ENCODE peak calls at places on chromosomes 6 and 20, in four cellular contexts. S is choroid plexus epithelial cell, N is adrenal gland, K is skeletal muscle cell. G is an unnamed sample.

GRCh38 chr6:96197241-96197640 is 181.5 kb downstream of the FUT9 start:
- DNase-seq in S (no peak), N (no peak), K (no peak), G (no peak)

GRCh38 chr20:46648903-46649649 is 2.2 kb downstream of the SLC13A3 start:
- DNase-seq in S (no peak), N (no peak), K (no peak), G (no peak)

GRCh38 chr6:134873500-134874388 is 76.2 kb downstream of the ALDH8A1 start:
- DNase-seq in S (no peak), N (no peak), K (no peak), G (no peak)

GRCh38 chr6:85015396-85015990 is 251.1 kb upstream of the TBX18 start:
- DNase-seq in S (peak; percentile 89), N (peak; percentile 31), K (peak; percentile 25), G (peak; percentile 61)

GRCh38 chr6:170227521-170227983 is 63.3 kb downstream of the DLL1 start:
- DNase-seq in S (no peak), N (no peak), K (no peak), G (no peak)

GRCh38 chr20:38293490-38294333 is 10.2 kb upstream of the BPI start:
- DNase-seq in S (no peak), N (no peak), K (no peak), G (no peak)

GRCh38 chr6:28281288-28282064 is at the start of gene PGBD1:
- DNase-seq in S (peak; percentile 78), N (peak; percentile 65), K (peak; percentile 48), G (peak; percentile 73)

GRCh38 chr6:43491750-43492661 is 14.6 kb downstream of the TJAP1 start:
- DNase-seq in S (peak; percentile 77), N (peak; percentile 89), K (peak; percentile 42), G (peak; percentile 73)

GRCh38 chr6:13349811-13350506 is 21.6 kb upstream of the TBC1D7 start:
- DNase-seq in S (no peak), N (no peak), K (no peak), G (peak; percentile 33)

GRCh38 chr6:149332602-149333311 is 15.2 kb downstream of the TAB2 start:
- DNase-seq in S (peak; percentile 33), N (no peak), K (no peak), G (no peak)

GRCh38 chr6:107716688-107717089 is 107.4 kb downstream of the SCML4 start:
- DNase-seq in S (peak; percentile 54), N (no peak), K (no peak), G (no peak)

GRCh38 chr6:124056884-124057283 is 253.2 kb downstream of the NKAIN2 start:
- DNase-seq in S (no peak), N (no peak), K (no peak), G (no peak)

GRCh38 chr20:36349384-36350170 is 43.4 kb downstream of the DLGAP4 start:
- DNase-seq in S (no peak), N (no peak), K (no peak), G (no peak)

GRCh38 chr20:25389858-25390537 is 637 bp downstream of the ABHD12 start:
- DNase-seq in S (no peak), N (peak; percentile 39), K (no peak), G (no peak)

GRCh38 chr20:23005761-23006160 is 29.4 kb upstream of the SSTR4 start:
- DNase-seq in S (no peak), N (no peak), K (no peak), G (peak; percentile 12)

GRCh38 chr6:41209547-41209951 is 8.6 kb upstream of the TREML2 start:
- DNase-seq in S (no peak), N (no peak), K (no peak), G (no peak)

GRCh38 chr6:112311950-112312547 is 35.1 kb upstream of the RFPL4B start:
- DNase-seq in S (peak; percentile 57), N (no peak), K (no peak), G (peak; percentile 63)

GRCh38 chr20:48862279-48862678 is 34.5 kb upstream of the PREX1 start:
- DNase-seq in S (no peak), N (no peak), K (no peak), G (no peak)

GRCh38 chr6:53770690-53771320 is 24.0 kb upstream of the LRRC1 start:
- DNase-seq in S (peak; percentile 54), N (no peak), K (no peak), G (peak; percentile 12)

GRCh38 chr20:40286991-40287531 is 402.0 kb downstream of the MAFB start:
- DNase-seq in S (peak; percentile 36), N (peak; percentile 74), K (no peak), G (no peak)

GRCh38 chr6:66421570-66421969 is 714.5 kb upstream of the EYS start:
- DNase-seq in S (peak; percentile 34), N (no peak), K (no peak), G (no peak)

GRCh38 chr20:58718121-58718563 is 25.5 kb downstream of the NPEPL1 start:
- DNase-seq in S (no peak), N (peak; percentile 15), K (no peak), G (no peak)

GRCh38 chr6:79949235-79949634 is 1.9 kb upstream of the ELOVL4 start:
- DNase-seq in S (peak; percentile 90), N (peak; percentile 63), K (no peak), G (peak; percentile 80)

GRCh38 chr6:122580731-122581130 is 29.5 kb upstream of the PKIB start:
- DNase-seq in S (peak; percentile 10), N (no peak), K (no peak), G (no peak)

GRCh38 chr6:63452117-63452516 is 120.2 kb upstream of the LOC128125822 start:
- DNase-seq in S (peak; percentile 2), N (no peak), K (no peak), G (no peak)

GRCh38 chr6:29925341-29926080 is 16.8 kb upstream of the HLA-A start:
- DNase-seq in S (no peak), N (peak; percentile 8), K (no peak), G (no peak)

GRCh38 chr6:79436232-79436631 is 101.0 kb downstream of the LCA5 start:
- DNase-seq in S (peak; percentile 67), N (no peak), K (no peak), G (peak; percentile 11)

GRCh38 chr20:1146957-1147356 is 28.6 kb downstream of the PSMF1 start:
- DNase-seq in S (no peak), N (no peak), K (no peak), G (no peak)

GRCh38 chr6:155504848-155505247 is 49.2 kb upstream of the NOX3 start:
- DNase-seq in S (no peak), N (no peak), K (no peak), G (no peak)

GRCh38 chr6:85033547-85033946 is 269.1 kb upstream of the TBX18 start:
- DNase-seq in S (no peak), N (no peak), K (no peak), G (no peak)

GRCh38 chr6:16129623-16130243 is 847 bp downstream of the MYLIP start:
- DNase-seq in S (peak; percentile 25), N (peak; percentile 44), K (no peak), G (peak; percentile 36)

GRCh38 chr6:108876929-108877775 is 28.9 kb downstream of the ARMC2 start:
- DNase-seq in S (peak; percentile 85), N (peak; percentile 96), K (peak; percentile 91), G (peak; percentile 90)
- H3K4me3 ChIP-seq in S (no peak overlapping the region), N (no peak overlapping the region), K (no peak overlapping the region), G (no peak overlapping the region)

DNA sequence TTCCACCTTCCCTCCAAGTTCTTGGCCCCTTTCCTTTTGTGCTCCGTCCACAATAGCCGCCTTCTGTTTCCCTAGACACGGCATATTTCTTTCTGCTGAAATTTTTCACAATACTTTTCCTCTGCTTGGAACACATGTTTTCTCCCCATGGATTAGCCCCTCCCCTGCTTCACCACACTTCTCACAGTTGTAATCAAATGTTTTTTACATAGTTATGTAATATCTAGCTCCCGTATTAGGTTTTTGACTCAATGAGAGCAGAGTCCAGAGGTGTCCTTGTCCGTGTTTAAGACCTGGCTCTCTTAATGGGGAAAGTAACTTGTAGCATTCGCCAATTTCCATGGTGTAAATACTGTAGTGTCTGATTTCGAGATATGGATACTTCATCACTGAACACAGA is 34.7 kb downstream of the PLCB1 start:
- DNase-seq in S (no peak), N (no peak), K (no peak), G (no peak)
- H3K4me3 ChIP-seq in S (no peak overlapping the region), N (no peak overlapping the region), K (no peak overlapping the region), G (no peak overlapping the region)

GRCh38 chr6:4884646-4885427 is 108.6 kb downstream of the CDYL start:
- DNase-seq in S (no peak), N (no peak), K (no peak), G (no peak)

GRCh38 chr6:4883298-4883697 is 107.1 kb downstream of the CDYL start:
- DNase-seq in S (no peak), N (no peak), K (no peak), G (no peak)

GRCh38 chr6:4885534-4885933 is 109.3 kb downstream of the CDYL start:
- DNase-seq in S (no peak), N (no peak), K (no peak), G (no peak)

GRCh38 chr6:4879724-4880372 is 103.6 kb downstream of the CDYL start:
- DNase-seq in S (no peak), N (no peak), K (no peak), G (no peak)

DNA sequence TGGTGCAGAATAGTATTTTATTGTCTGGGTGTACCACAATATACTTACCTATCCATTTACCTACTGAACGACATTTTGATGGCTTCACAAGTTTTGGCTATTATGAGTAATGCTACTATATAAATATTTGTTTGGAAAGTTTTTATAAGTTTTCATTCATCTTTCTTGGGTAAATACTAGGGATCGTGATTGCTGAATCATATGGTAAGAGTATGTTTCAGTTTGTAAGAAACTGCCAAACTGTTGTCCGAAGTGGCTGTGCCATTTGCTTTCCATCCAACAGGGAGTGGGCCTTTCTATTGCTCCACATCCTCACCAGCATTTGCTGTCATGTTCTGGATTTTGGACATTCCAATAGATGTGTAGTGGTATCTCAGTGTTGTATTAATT is 104.2 kb downstream of the CDYL start:
- DNase-seq in S (no peak), N (no peak), K (no peak), G (no peak)
- H3K4me3 ChIP-seq in S (no peak overlapping the region), N (no peak overlapping the region), K (no peak overlapping the region), G (no peak overlapping the region)

GRCh38 chr6:83707829-83708545 is 914 bp downstream of the SNAP91 start:
- DNase-seq in S (peak; percentile 6), N (no peak), K (no peak), G (no peak)
- H3K4me3 ChIP-seq in S (peak overlapping the region; percentile 55), N (no peak overlapping the region), K (peak overlapping the region; percentile 53), G (peak overlapping the region; percentile 49)

G was measured in fibroblast of the aortic adventitia.